ENCODE peak calls at places on chromosomes 11 and 22, in four cellular contexts. K is stomach, Q is GM12891, L is HCT116. C is an unnamed sample.

GRCh38 chr22:26669060-26669481 is 11.7 kb downstream of the MIAT start:
- DNase-seq in K (no peak), Q (no peak), L (peak; percentile 62), C (no peak)

GRCh38 chr11:99176430-99176829 is 155.7 kb downstream of the CNTN5 start:
- DNase-seq in K (no peak), Q (no peak), L (no peak), C (no peak)

GRCh38 chr22:39073941-39074340 is 3.1 kb upstream of the APOBEC3G start:
- DNase-seq in K (no peak), Q (no peak), L (no peak), C (no peak)

GRCh38 chr11:9565822-9566560 is 7.5 kb upstream of the WEE1 start:
- DNase-seq in K (peak; percentile 39), Q (peak; percentile 32), L (peak; percentile 100), C (peak; percentile 28)

GRCh38 chr22:46761539-46762237 is 762 bp upstream of the TBC1D22A start:
- DNase-seq in K (no peak), Q (no peak), L (no peak), C (no peak)

GRCh38 chr11:98115873-98116272 is 904.9 kb upstream of the CNTN5 start:
- DNase-seq in K (no peak), Q (no peak), L (no peak), C (no peak)

GRCh38 chr11:116107229-116107628 is 603.0 kb upstream of the CADM1 start:
- DNase-seq in K (no peak), Q (no peak), L (no peak), C (no peak)

GRCh38 chr22:44668886-44669724 is 32.9 kb upstream of the PRR5 start:
- DNase-seq in K (no peak), Q (no peak), L (no peak), C (no peak)

GRCh38 chr11:64627371-64627770 is 36.4 kb downstream of the SLC22A12 start:
- DNase-seq in K (no peak), Q (no peak), L (no peak), C (no peak)

GRCh38 chr11:5973530-5973929 is 5.2 kb upstream of the OR56A5 start:
- DNase-seq in K (no peak), Q (no peak), L (no peak), C (no peak)

GRCh38 chr11:93542753-93543246 is 391 bp downstream of the SMCO4 start:
- DNase-seq in K (peak; percentile 43), Q (peak; percentile 43), L (no peak), C (peak; percentile 32)

GRCh38 chr11:45921561-45922424 is 663 bp upstream of the LARGE2 start:
- DNase-seq in K (peak; percentile 89), Q (peak; percentile 13), L (no peak), C (peak; percentile 24)

GRCh38 chr11:59142530-59143507 is at the start of gene FAM111A:
- DNase-seq in K (peak; percentile 92), Q (peak; percentile 53), L (peak; percentile 83), C (peak; percentile 60)

GRCh38 chr11:59141673-59142460 is 789 bp upstream of the FAM111A start:
- DNase-seq in K (no peak), Q (no peak), L (no peak), C (no peak)

GRCh38 chr11:59145534-59145933 is 2.9 kb downstream of the FAM111A start:
- DNase-seq in K (no peak), Q (no peak), L (no peak), C (no peak)

GRCh38 chr11:59144096-59144495 is 1.4 kb downstream of the FAM111A start:
- DNase-seq in K (no peak), Q (no peak), L (no peak), C (no peak)

GRCh38 chr11:59144579-59145345 is 2.1 kb downstream of the FAM111A start:
- DNase-seq in K (peak; percentile 76), Q (peak; percentile 63), L (peak; percentile 86), C (peak; percentile 52)
- TF ChIP-seq POLR2A in K (no peak), Q (no peak), L (no peak), C (peak; percentile 60)

DNA sequence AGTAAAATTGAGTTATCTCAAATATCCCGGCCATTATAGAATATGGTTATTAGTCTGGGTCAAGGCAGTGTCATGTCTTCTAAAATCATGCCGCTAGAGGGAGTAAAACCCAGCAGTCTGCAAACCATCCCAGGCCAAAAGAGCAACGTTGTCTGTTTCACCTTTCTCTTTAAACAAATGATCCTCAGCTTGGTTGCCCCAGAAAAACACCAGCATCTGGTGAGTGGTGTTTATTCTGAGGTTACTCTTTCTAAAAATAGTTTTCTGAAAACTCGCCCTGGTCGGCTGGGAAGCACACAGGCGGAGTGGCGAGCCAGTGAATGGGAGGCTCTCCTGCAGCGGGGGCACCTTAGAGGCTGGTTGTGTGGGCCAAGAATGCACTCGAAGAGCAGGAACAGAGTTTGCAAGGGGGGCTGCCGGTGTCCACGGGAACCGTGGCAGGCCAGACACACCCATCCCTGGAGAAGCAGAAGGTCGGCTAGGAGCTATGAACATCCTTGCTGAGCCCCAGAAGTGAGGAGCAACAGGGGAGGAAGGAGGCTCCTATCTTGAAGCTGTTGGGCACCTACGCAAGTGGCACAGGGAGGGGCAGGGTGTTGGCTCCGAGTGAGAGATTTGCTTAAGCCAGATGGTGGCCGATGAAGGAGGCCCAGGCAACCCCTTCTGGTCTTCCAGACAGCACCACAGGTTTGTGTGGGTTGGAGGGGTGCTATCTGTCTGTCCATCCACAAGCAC is 297.1 kb downstream of the ETS1 start:
- DNase-seq in K (peak; percentile 61), Q (no peak), L (peak; percentile 46), C (no peak)
- TF ChIP-seq POLR2AphosphoS5 in K (peak; percentile 53), Q (no peak), L (no peak), C (no peak)

DNA sequence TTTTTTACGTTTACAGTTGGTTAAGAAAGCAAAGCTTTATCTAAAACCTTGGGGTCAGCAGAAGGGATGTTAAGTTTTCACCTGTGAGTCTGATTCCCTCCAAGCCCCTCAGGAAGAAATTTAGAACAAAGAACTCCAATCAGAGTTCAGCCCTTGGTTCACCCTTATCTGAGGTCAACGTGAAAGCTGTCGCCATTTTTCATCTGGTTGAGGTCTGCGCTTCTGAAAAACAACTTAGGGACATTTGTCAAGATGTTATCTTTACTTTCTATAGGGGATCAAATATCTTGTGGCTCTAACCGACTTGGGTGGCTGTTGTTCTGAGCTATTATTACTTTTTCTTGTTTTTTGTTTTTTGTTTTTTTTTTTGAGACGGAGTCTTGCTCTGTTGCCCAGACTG is 30.0 kb downstream of the RGL4 start:
- DNase-seq in K (no peak), Q (no peak), L (no peak), C (no peak)
- TF ChIP-seq POLR2A in K (no peak), Q (no peak), L (no peak), C (no peak)

GRCh38 chr11:27971256-27971655 is 136.7 kb downstream of the KIF18A start:
- DNase-seq in K (no peak), Q (no peak), L (no peak), C (no peak)
- TF ChIP-seq POLR2AphosphoS5 in K (no peak), Q (no peak), L (no peak), C (no peak)

GRCh38 chr11:31512117-31512516 is 2.5 kb downstream of the ELP4 start:
- DNase-seq in K (no peak), Q (no peak), L (no peak), C (no peak)

GRCh38 chr11:31509017-31509411 is 408 bp downstream of the IMMP1L start:
- DNase-seq in K (no peak), Q (no peak), L (no peak), C (no peak)

GRCh38 chr11:31509412-31510345 is at the start of the genes ELP4 and IMMP1L:
- DNase-seq in K (peak; percentile 97), Q (peak; percentile 78), L (peak; percentile 95), C (peak; percentile 81)
- TF ChIP-seq POLR2A in K (peak; percentile 7), Q (peak; percentile 85), L (peak; percentile 70), C (peak; percentile 86)

DNA sequence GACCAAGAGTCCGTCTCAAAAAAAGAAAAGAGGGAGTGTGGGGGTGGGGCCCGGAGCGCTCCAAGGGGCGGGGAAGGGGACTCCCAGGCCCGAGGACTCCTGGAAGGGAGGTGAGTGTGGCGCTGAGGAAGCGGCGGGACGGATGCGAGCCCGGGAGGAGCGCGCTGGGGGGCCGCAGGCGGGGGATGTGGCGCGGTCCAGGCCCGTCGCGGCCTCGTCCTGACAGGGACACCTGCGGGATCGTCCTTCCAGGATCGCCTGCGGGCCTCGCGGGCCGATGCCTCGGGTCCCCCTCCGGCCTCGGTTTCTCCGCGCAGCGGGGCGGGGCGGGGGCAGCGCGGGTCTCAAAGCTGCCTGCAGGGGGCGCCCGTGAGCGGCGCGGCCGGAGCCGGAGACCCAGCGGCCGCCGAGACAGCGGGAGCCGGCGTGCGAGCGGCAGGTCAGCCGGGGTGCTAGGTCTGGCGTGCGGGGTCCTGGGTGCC is 3.8 kb upstream of the ADORA2A start:
- DNase-seq in K (peak; percentile 73), Q (peak; percentile 95), L (no peak), C (peak; percentile 95)
- TF ChIP-seq POLR2AphosphoS5 in K (peak; percentile 3), Q (no peak), L (no peak), C (no peak)